ENCODE peak calls at places on chromosomes 5 and 9, in seven cellular contexts. V is NCI-H1930; Z is T-helper 9 cell; A is endothelial cell; G is H7; U is activated CD8-positive, alpha-beta memory T cell treated with anti-CD3 and anti-CD28 coated beads, Interleukin-2, amount 50 U/mL, for 48 hours; X is AG04449. O is an unnamed sample.

GRCh38 chr5:107576736-107577440 is 93.8 kb downstream of the EFNA5 start:
- DNase-seq in V (no peak), X (no peak), G (no peak), A (no peak), Z (no peak), U (no peak), O (no peak)

GRCh38 chr9:77455312-77455927 is 192.7 kb downstream of the GNA14 start:
- DNase-seq in U (peak), X (no peak), A (peak), G (peak), V (no peak), Z (peak), O (peak)

GRCh38 chr5:132830436-132831094 is at the start of gene SHROOM1:
- DNase-seq in V (peak), Z (no peak), G (peak), A (no peak), U (peak), X (no peak), O (peak)

GRCh38 chr9:38018230-38018963 is 50.6 kb downstream of the SHB start:
- DNase-seq in A (no peak), Z (no peak), G (no peak), V (no peak), U (no peak), X (no peak), O (no peak)

GRCh38 chr5:84181093-84181492 is 203.6 kb downstream of the EDIL3 start:
- DNase-seq in V (no peak), U (no peak), A (no peak), Z (no peak), X (no peak), G (no peak), O (no peak)

GRCh38 chr5:32507738-32508434 is 63.3 kb upstream of the ZFR start:
- DNase-seq in Z (no peak), X (peak), U (no peak), G (no peak), V (no peak), A (no peak), O (no peak)

GRCh38 chr9:37420271-37421215 is 2.0 kb upstream of the GRHPR start:
- DNase-seq in A (no peak), X (no peak), V (no peak), Z (no peak), G (no peak), U (no peak), O (no peak)

GRCh38 chr9:126057461-126057860 is 269.2 kb upstream of the MVB12B start:
- DNase-seq in X (no peak), V (no peak), U (no peak), A (no peak), G (no peak), Z (no peak), O (no peak)

GRCh38 chr5:95446560-95447221 is 55.5 kb downstream of the FAM81B start:
- DNase-seq in G (no peak), V (no peak), X (no peak), U (no peak), A (no peak), Z (no peak), O (no peak)

GRCh38 chr9:71793386-71794105 is 25.2 kb upstream of the CEMIP2 start:
- DNase-seq in Z (no peak), V (no peak), G (peak), U (no peak), A (peak), X (peak), O (no peak)

GRCh38 chr5:155189476-155189875 is 175.9 kb downstream of the KIF4B start:
- DNase-seq in V (no peak), G (peak), U (no peak), A (no peak), X (no peak), Z (no peak), O (no peak)

GRCh38 chr9:95229230-95229933 is 88.1 kb downstream of the FANCC start:
- DNase-seq in U (no peak), G (no peak), A (no peak), Z (no peak), V (no peak), X (no peak), O (no peak)

GRCh38 chr5:139659673-139660072 is 11.5 kb downstream of the CXXC5 start:
- DNase-seq in V (no peak), Z (no peak), G (peak), X (no peak), U (no peak), A (peak), O (peak)

GRCh38 chr5:160083012-160083436 is 36.2 kb downstream of the PWWP2A start:
- DNase-seq in A (no peak), Z (no peak), V (no peak), G (no peak), U (no peak), X (peak), O (no peak)

GRCh38 chr9:20205821-20206220 is 416.5 kb downstream of the MLLT3 start:
- DNase-seq in V (no peak), A (no peak), G (no peak), Z (no peak), U (no peak), X (no peak), O (no peak)

GRCh38 chr5:83038924-83039323 is 38.3 kb downstream of the TMEM167A start:
- DNase-seq in U (no peak), G (no peak), A (no peak), Z (no peak), V (no peak), X (no peak), O (no peak)

GRCh38 chr9:26077860-26078259 is 399.6 kb upstream of the TUSC1 start:
- DNase-seq in X (no peak), A (no peak), U (no peak), V (no peak), Z (no peak), G (no peak), O (peak)

GRCh38 chr9:89405832-89406231 is 87.5 kb downstream of the SECISBP2 start:
- DNase-seq in A (no peak), X (no peak), U (no peak), G (no peak), Z (no peak), V (no peak), O (no peak)

GRCh38 chr9:21576331-21577189 is 94.4 kb upstream of the IFNE start:
- DNase-seq in A (no peak), Z (no peak), U (no peak), V (no peak), G (no peak), X (peak), O (no peak)

GRCh38 chr9:100277166-100277979 is 75.4 kb downstream of the TEX10 start:
- DNase-seq in Z (no peak), A (no peak), V (no peak), U (no peak), X (peak), G (no peak), O (no peak)

GRCh38 chr5:40622463-40623252 is 57.1 kb upstream of the PTGER4 start:
- DNase-seq in U (no peak), A (no peak), G (no peak), X (no peak), Z (no peak), V (no peak), O (no peak)

GRCh38 chr5:103587185-103587748 is 24.7 kb upstream of the NUDT12 start:
- DNase-seq in A (no peak), Z (no peak), V (no peak), U (no peak), X (no peak), G (peak), O (no peak)

GRCh38 chr9:132694144-132694543 is 23.9 kb downstream of the GTF3C4 start:
- DNase-seq in U (no peak), G (peak), X (no peak), Z (no peak), V (no peak), A (no peak), O (no peak)

O was measured in BE2C.